ENCODE peak calls at places on chromosome 15, in eight cellular contexts. One of them, this sample, is unnamed.

GRCh38 chr15:100528833-100529428 is at the start of gene CERS3:
- DNase-seq in fibroblast of pulmonary artery: no peak
- DNase-seq in heart right ventricle: no peak
- DNase-seq in ovary: no peak
- DNase-seq in A549: no peak
- DNase-seq in GM23338: no peak
- DNase-seq in astrocyte of the spinal cord: no peak
- DNase-seq in fibroblast of villous mesenchyme: no peak
- DNase-seq in this sample: no peak

GRCh38 chr15:70100495-70101331 is 3.0 kb upstream of the TLE3 start:
- DNase-seq in fibroblast of pulmonary artery: peak; percentile 88
- DNase-seq in heart right ventricle: peak; percentile 55
- DNase-seq in ovary: peak; percentile 79
- DNase-seq in A549: peak; percentile 58
- DNase-seq in GM23338: peak; percentile 53
- DNase-seq in astrocyte of the spinal cord: peak; percentile 39
- DNase-seq in fibroblast of villous mesenchyme: peak; percentile 87
- DNase-seq in this sample: no peak

GRCh38 chr15:33742807-33743206 is 225.5 kb upstream of the CHRM5 start:
- DNase-seq in fibroblast of pulmonary artery: no peak
- DNase-seq in heart right ventricle: no peak
- DNase-seq in ovary: no peak
- DNase-seq in A549: no peak
- DNase-seq in GM23338: no peak
- DNase-seq in astrocyte of the spinal cord: peak; percentile 14
- DNase-seq in fibroblast of villous mesenchyme: peak; percentile 23
- DNase-seq in this sample: peak; percentile 36

GRCh38 chr15:93210995-93211394 is 122.0 kb upstream of the RGMA start:
- DNase-seq in fibroblast of pulmonary artery: no peak
- DNase-seq in heart right ventricle: no peak
- DNase-seq in ovary: no peak
- DNase-seq in A549: no peak
- DNase-seq in GM23338: no peak
- DNase-seq in astrocyte of the spinal cord: no peak
- DNase-seq in fibroblast of villous mesenchyme: no peak
- DNase-seq in this sample: no peak

GRCh38 chr15:89002281-89002761 is 85.9 kb upstream of the ABHD2 start:
- DNase-seq in fibroblast of pulmonary artery: peak; percentile 67
- DNase-seq in heart right ventricle: peak; percentile 30
- DNase-seq in ovary: no peak
- DNase-seq in A549: peak; percentile 51
- DNase-seq in GM23338: no peak
- DNase-seq in astrocyte of the spinal cord: peak; percentile 46
- DNase-seq in fibroblast of villous mesenchyme: peak; percentile 96
- DNase-seq in this sample: no peak

GRCh38 chr15:90009301-90010063 is 8.4 kb downstream of the ZNF710 start:
- DNase-seq in fibroblast of pulmonary artery: no peak
- DNase-seq in heart right ventricle: no peak
- DNase-seq in ovary: no peak
- DNase-seq in A549: no peak
- DNase-seq in GM23338: no peak
- DNase-seq in astrocyte of the spinal cord: no peak
- DNase-seq in fibroblast of villous mesenchyme: no peak
- DNase-seq in this sample: no peak

GRCh38 chr15:44659041-44659440 is 4.4 kb downstream of the SPG11 start:
- DNase-seq in fibroblast of pulmonary artery: no peak
- DNase-seq in heart right ventricle: no peak
- DNase-seq in ovary: no peak
- DNase-seq in A549: no peak
- DNase-seq in GM23338: no peak
- DNase-seq in astrocyte of the spinal cord: no peak
- DNase-seq in fibroblast of villous mesenchyme: no peak
- DNase-seq in this sample: no peak

GRCh38 chr15:43908641-43909040 is 81.8 kb downstream of the WDR76 start:
- DNase-seq in fibroblast of pulmonary artery: no peak
- DNase-seq in heart right ventricle: no peak
- DNase-seq in ovary: no peak
- DNase-seq in A549: no peak
- DNase-seq in GM23338: no peak
- DNase-seq in astrocyte of the spinal cord: no peak
- DNase-seq in fibroblast of villous mesenchyme: no peak
- DNase-seq in this sample: no peak

GRCh38 chr15:67188551-67189218 is 65.8 kb downstream of the AAGAB start:
- DNase-seq in fibroblast of pulmonary artery: peak; percentile 77
- DNase-seq in heart right ventricle: no peak
- DNase-seq in ovary: peak; percentile 86
- DNase-seq in A549: no peak
- DNase-seq in GM23338: no peak
- DNase-seq in astrocyte of the spinal cord: peak; percentile 84
- DNase-seq in fibroblast of villous mesenchyme: peak; percentile 90
- DNase-seq in this sample: no peak

GRCh38 chr15:44519537-44519936 is 17.4 kb upstream of the EIF3J start:
- DNase-seq in fibroblast of pulmonary artery: peak; percentile 22
- DNase-seq in heart right ventricle: no peak
- DNase-seq in ovary: no peak
- DNase-seq in A549: no peak
- DNase-seq in GM23338: no peak
- DNase-seq in astrocyte of the spinal cord: no peak
- DNase-seq in fibroblast of villous mesenchyme: no peak
- DNase-seq in this sample: no peak

GRCh38 chr15:81118361-81118760 is 15.7 kb upstream of the CFAP161 start:
- DNase-seq in fibroblast of pulmonary artery: no peak
- DNase-seq in heart right ventricle: no peak
- DNase-seq in ovary: no peak
- DNase-seq in A549: no peak
- DNase-seq in GM23338: peak; percentile 46
- DNase-seq in astrocyte of the spinal cord: no peak
- DNase-seq in fibroblast of villous mesenchyme: no peak
- DNase-seq in this sample: no peak

GRCh38 chr15:25137013-25137412 is 182.2 kb downstream of the SNRPN start:
- DNase-seq in fibroblast of pulmonary artery: no peak
- DNase-seq in heart right ventricle: no peak
- DNase-seq in ovary: no peak
- DNase-seq in A549: no peak
- DNase-seq in GM23338: no peak
- DNase-seq in astrocyte of the spinal cord: no peak
- DNase-seq in fibroblast of villous mesenchyme: no peak
- DNase-seq in this sample: no peak

GRCh38 chr15:25134546-25134945 is 179.8 kb downstream of the SNRPN start:
- DNase-seq in fibroblast of pulmonary artery: peak; percentile 53
- DNase-seq in heart right ventricle: no peak
- DNase-seq in ovary: no peak
- DNase-seq in A549: no peak
- DNase-seq in GM23338: peak; percentile 20
- DNase-seq in astrocyte of the spinal cord: peak; percentile 1
- DNase-seq in fibroblast of villous mesenchyme: peak; percentile 2
- DNase-seq in this sample: no peak

GRCh38 chr15:25133804-25134203 is 179.0 kb downstream of the SNRPN start:
- DNase-seq in fibroblast of pulmonary artery: no peak
- DNase-seq in heart right ventricle: no peak
- DNase-seq in ovary: no peak
- DNase-seq in A549: no peak
- DNase-seq in GM23338: no peak
- DNase-seq in astrocyte of the spinal cord: no peak
- DNase-seq in fibroblast of villous mesenchyme: no peak
- DNase-seq in this sample: no peak

GRCh38 chr15:25136119-25136518 is 181.3 kb downstream of the SNRPN start:
- DNase-seq in fibroblast of pulmonary artery: peak; percentile 32
- DNase-seq in heart right ventricle: no peak
- DNase-seq in ovary: no peak
- DNase-seq in A549: no peak
- DNase-seq in GM23338: peak; percentile 81
- DNase-seq in astrocyte of the spinal cord: no peak
- DNase-seq in fibroblast of villous mesenchyme: peak; percentile 4
- DNase-seq in this sample: no peak
- TF ChIP-seq CTCF in fibroblast of pulmonary artery: peak; percentile 41
- TF ChIP-seq CTCF in heart right ventricle: peak; percentile 44
- TF ChIP-seq CTCF in ovary: no peak
- TF ChIP-seq CTCF in A549: no peak
- TF ChIP-seq CTCF in GM23338: peak; percentile 70
- TF ChIP-seq CTCF in astrocyte of the spinal cord: peak; percentile 34
- TF ChIP-seq CTCF in fibroblast of villous mesenchyme: peak; percentile 28
- TF ChIP-seq CTCF in this sample: peak; percentile 47

GRCh38 chr15:79969175-79969574 is 1.8 kb downstream of the BCL2A1 start:
- DNase-seq in fibroblast of pulmonary artery: no peak
- DNase-seq in heart right ventricle: no peak
- DNase-seq in ovary: no peak
- DNase-seq in A549: no peak
- DNase-seq in GM23338: no peak
- DNase-seq in astrocyte of the spinal cord: no peak
- DNase-seq in fibroblast of villous mesenchyme: no peak
- DNase-seq in this sample: no peak
- H3K4me3 ChIP-seq in fibroblast of pulmonary artery: no peak overlapping the region
- H3K4me3 ChIP-seq in heart right ventricle: no peak overlapping the region
- H3K4me3 ChIP-seq in ovary: no peak overlapping the region
- H3K4me3 ChIP-seq in A549: peak overlapping the region; percentile 6
- H3K4me3 ChIP-seq in GM23338: no peak overlapping the region
- H3K4me3 ChIP-seq in astrocyte of the spinal cord: no peak overlapping the region
- H3K4me3 ChIP-seq in fibroblast of villous mesenchyme: no peak overlapping the region
- H3K4me3 ChIP-seq in this sample: no peak overlapping the region

GRCh38 chr15:49830411-49830810 is 209.6 kb downstream of the DTWD1 start:
- DNase-seq in fibroblast of pulmonary artery: peak; percentile 67
- DNase-seq in heart right ventricle: no peak
- DNase-seq in ovary: no peak
- DNase-seq in A549: no peak
- DNase-seq in GM23338: peak; percentile 29
- DNase-seq in astrocyte of the spinal cord: no peak
- DNase-seq in fibroblast of villous mesenchyme: peak; percentile 54
- DNase-seq in this sample: no peak

GRCh38 chr15:49826640-49827281 is 205.9 kb downstream of the DTWD1 start:
- DNase-seq in fibroblast of pulmonary artery: no peak
- DNase-seq in heart right ventricle: no peak
- DNase-seq in ovary: no peak
- DNase-seq in A549: no peak
- DNase-seq in GM23338: no peak
- DNase-seq in astrocyte of the spinal cord: no peak
- DNase-seq in fibroblast of villous mesenchyme: no peak
- DNase-seq in this sample: no peak

GRCh38 chr15:49827311-49827710 is 206.5 kb downstream of the DTWD1 start:
- DNase-seq in fibroblast of pulmonary artery: no peak
- DNase-seq in heart right ventricle: no peak
- DNase-seq in ovary: no peak
- DNase-seq in A549: no peak
- DNase-seq in GM23338: no peak
- DNase-seq in astrocyte of the spinal cord: no peak
- DNase-seq in fibroblast of villous mesenchyme: peak; percentile 42
- DNase-seq in this sample: no peak

GRCh38 chr15:49831206-49831965 is 210.5 kb downstream of the DTWD1 start:
- DNase-seq in fibroblast of pulmonary artery: peak; percentile 95
- DNase-seq in heart right ventricle: peak; percentile 22
- DNase-seq in ovary: no peak
- DNase-seq in A549: no peak
- DNase-seq in GM23338: no peak
- DNase-seq in astrocyte of the spinal cord: peak; percentile 91
- DNase-seq in fibroblast of villous mesenchyme: peak; percentile 92
- DNase-seq in this sample: peak; percentile 45

DNA sequence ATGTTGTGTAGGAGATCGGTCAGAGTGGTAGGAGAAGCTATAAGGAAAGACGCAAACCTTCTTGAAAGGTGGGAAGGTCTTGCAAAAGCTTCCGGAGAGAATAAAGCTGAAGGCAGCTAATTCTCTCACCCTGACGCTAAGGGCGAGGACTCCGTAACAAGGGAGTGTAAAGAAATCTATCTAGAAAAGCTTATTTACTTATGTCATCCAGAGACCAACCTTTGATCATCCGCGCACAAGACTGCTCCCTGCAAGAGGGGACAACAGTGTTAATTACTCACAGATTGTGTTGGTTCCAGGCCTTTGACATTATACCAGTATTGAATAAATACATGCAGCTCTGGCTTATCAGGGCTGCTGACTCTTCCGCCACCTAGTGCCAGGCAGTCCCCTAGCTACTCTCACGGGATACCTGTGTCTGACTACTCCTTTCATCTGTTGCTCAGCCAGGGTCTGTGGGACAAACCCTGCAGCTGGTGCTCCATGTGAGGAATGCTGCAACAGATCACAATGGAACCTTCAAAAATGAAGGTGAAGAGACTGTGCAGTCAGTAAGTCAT is 211.7 kb downstream of the DTWD1 start:
- DNase-seq in fibroblast of pulmonary artery: peak; percentile 34
- DNase-seq in heart right ventricle: no peak
- DNase-seq in ovary: no peak
- DNase-seq in A549: no peak
- DNase-seq in GM23338: peak; percentile 75
- DNase-seq in astrocyte of the spinal cord: peak; percentile 31
- DNase-seq in fibroblast of villous mesenchyme: no peak
- DNase-seq in this sample: no peak
- TF ChIP-seq CTCF in fibroblast of pulmonary artery: peak; percentile 30
- TF ChIP-seq CTCF in heart right ventricle: peak; percentile 36
- TF ChIP-seq CTCF in ovary: no peak
- TF ChIP-seq CTCF in A549: peak; percentile 54
- TF ChIP-seq CTCF in GM23338: peak; percentile 68
- TF ChIP-seq CTCF in astrocyte of the spinal cord: peak; percentile 53
- TF ChIP-seq CTCF in fibroblast of villous mesenchyme: peak; percentile 19
- TF ChIP-seq CTCF in this sample: peak; percentile 75

GRCh38 chr15:63509933-63510547 is 5.6 kb downstream of the USP3 start:
- DNase-seq in fibroblast of pulmonary artery: peak; percentile 61
- DNase-seq in heart right ventricle: no peak
- DNase-seq in ovary: no peak
- DNase-seq in A549: no peak
- DNase-seq in GM23338: no peak
- DNase-seq in astrocyte of the spinal cord: peak; percentile 75
- DNase-seq in fibroblast of villous mesenchyme: peak; percentile 58
- DNase-seq in this sample: no peak
- H3K4me3 ChIP-seq in fibroblast of pulmonary artery: no peak overlapping the region
- H3K4me3 ChIP-seq in heart right ventricle: no peak overlapping the region
- H3K4me3 ChIP-seq in ovary: no peak overlapping the region
- H3K4me3 ChIP-seq in A549: no peak overlapping the region
- H3K4me3 ChIP-seq in GM23338: no peak overlapping the region
- H3K4me3 ChIP-seq in astrocyte of the spinal cord: no peak overlapping the region
- H3K4me3 ChIP-seq in fibroblast of villous mesenchyme: no peak overlapping the region
- H3K4me3 ChIP-seq in this sample: peak overlapping the region; percentile 4

GRCh38 chr15:65638681-65639089 is 16.9 kb downstream of the SLC24A1 start:
- DNase-seq in fibroblast of pulmonary artery: peak; percentile 86
- DNase-seq in heart right ventricle: no peak
- DNase-seq in ovary: peak; percentile 42
- DNase-seq in A549: peak; percentile 96
- DNase-seq in GM23338: peak; percentile 92
- DNase-seq in astrocyte of the spinal cord: peak; percentile 78
- DNase-seq in fibroblast of villous mesenchyme: peak; percentile 83
- DNase-seq in this sample: no peak

GRCh38 chr15:65642588-65642987 is 20.9 kb downstream of the SLC24A1 start:
- DNase-seq in fibroblast of pulmonary artery: no peak
- DNase-seq in heart right ventricle: no peak
- DNase-seq in ovary: no peak
- DNase-seq in A549: no peak
- DNase-seq in GM23338: no peak
- DNase-seq in astrocyte of the spinal cord: no peak
- DNase-seq in fibroblast of villous mesenchyme: no peak
- DNase-seq in this sample: no peak

GRCh38 chr15:65644282-65644681 is 22.5 kb downstream of the SLC24A1 start:
- DNase-seq in fibroblast of pulmonary artery: no peak
- DNase-seq in heart right ventricle: no peak
- DNase-seq in ovary: no peak
- DNase-seq in A549: no peak
- DNase-seq in GM23338: no peak
- DNase-seq in astrocyte of the spinal cord: no peak
- DNase-seq in fibroblast of villous mesenchyme: no peak
- DNase-seq in this sample: no peak

GRCh38 chr15:65639509-65639908 is 17.8 kb downstream of the SLC24A1 start:
- DNase-seq in fibroblast of pulmonary artery: no peak
- DNase-seq in heart right ventricle: no peak
- DNase-seq in ovary: no peak
- DNase-seq in A549: no peak
- DNase-seq in GM23338: no peak
- DNase-seq in astrocyte of the spinal cord: no peak
- DNase-seq in fibroblast of villous mesenchyme: no peak
- DNase-seq in this sample: no peak

GRCh38 chr15:65641723-65642475 is 20.2 kb downstream of the SLC24A1 start:
- DNase-seq in fibroblast of pulmonary artery: no peak
- DNase-seq in heart right ventricle: no peak
- DNase-seq in ovary: no peak
- DNase-seq in A549: no peak
- DNase-seq in GM23338: no peak
- DNase-seq in astrocyte of the spinal cord: no peak
- DNase-seq in fibroblast of villous mesenchyme: peak; percentile 10
- DNase-seq in this sample: no peak
- TF ChIP-seq CTCF in fibroblast of pulmonary artery: no peak
- TF ChIP-seq CTCF in heart right ventricle: no peak
- TF ChIP-seq CTCF in ovary: no peak
- TF ChIP-seq CTCF in A549: no peak
- TF ChIP-seq CTCF in GM23338: no peak
- TF ChIP-seq CTCF in astrocyte of the spinal cord: no peak
- TF ChIP-seq CTCF in fibroblast of villous mesenchyme: no peak
- TF ChIP-seq CTCF in this sample: no peak

This sample was measured in epithelial cell of proximal tubule.